ENCODE peak calls at places on chromosome 10, in five cellular contexts. T is foreskin fibroblast; X is stimulated activated CD4-positive, alpha-beta T cell treated with anti-CD3 and anti-CD28 coated beads, Interleukin-1b, Interleukin-23, amount 100 ng/mL, for 48 hours; C is COLO829; V is NCI-H2081. Y is an unnamed sample.

GRCh38 chr10:49512121-49512809 is 26.7 kb downstream of the ERCC6 start:
- DNase-seq in T (peak), X (no peak), C (peak), V (peak), Y (no peak)

GRCh38 chr10:7311256-7312178 is 99.3 kb downstream of the SFMBT2 start:
- DNase-seq in T (peak), X (no peak), C (no peak), V (no peak), Y (no peak)

GRCh38 chr10:28177944-28178637 is 124.8 kb downstream of the MPP7 start:
- DNase-seq in T (peak), X (peak), C (no peak), V (no peak), Y (no peak)

GRCh38 chr10:73810735-73811465 is 498 bp downstream of the NDST2 start:
- DNase-seq in T (peak), X (peak), C (no peak), V (no peak), Y (no peak)

GRCh38 chr10:61847640-61848039 is 53.9 kb upstream of the ARID5B start:
- DNase-seq in T (peak), X (no peak), C (no peak), V (no peak), Y (no peak)

GRCh38 chr10:119316729-119317097 is 109.3 kb downstream of the GRK5 start:
- DNase-seq in T (peak), X (no peak), C (peak), V (no peak), Y (no peak)

GRCh38 chr10:101397140-101397539 is 43.2 kb downstream of the BTRC start:
- DNase-seq in T (peak), X (peak), C (peak), V (peak), Y (no peak)

GRCh38 chr10:76492026-76492425 is 1060.6 kb downstream of the LRMDA start:
- DNase-seq in T (peak), X (no peak), C (no peak), V (no peak), Y (no peak)

GRCh38 chr10:33876547-33877400 is 542.3 kb upstream of the NRP1 start:
- DNase-seq in T (peak), X (no peak), C (no peak), V (no peak), Y (no peak)

GRCh38 chr10:52597189-52597863 is 175.3 kb downstream of the MBL2 start:
- DNase-seq in T (peak), X (no peak), C (no peak), V (no peak), Y (no peak)

GRCh38 chr10:122259075-122259466 is 12.0 kb upstream of the BTBD16 start:
- DNase-seq in T (no peak), X (no peak), C (no peak), V (no peak), Y (no peak)

Y was measured in chondrocyte.